ENCODE peak calls at places on chromosomes 4 and X, in five cellular contexts. O is HEK293T, D is HepG2, G is K562, H is GM12878. U is an unnamed sample.

GRCh38 chrX:84155938-84156337 is 32.1 kb downstream of the RPS6KA6 start:
- DNase-seq in D (no peak), O (no peak), H (no peak), G (no peak), U (no peak)

GRCh38 chrX:14697453-14697852 is 168.1 kb downstream of the GLRA2 start:
- DNase-seq in G (peak), D (peak), O (peak), H (no peak), U (peak)

GRCh38 chr4:168845897-168846296 is 164.2 kb downstream of the CBR4 start:
- DNase-seq in H (no peak), G (no peak), D (peak), O (no peak), U (no peak)

GRCh38 chr4:112178731-112179130 is 33.5 kb downstream of the FAM241A start:
- DNase-seq in D (no peak), H (no peak), O (no peak), G (no peak), U (no peak)

GRCh38 chr4:123298798-123299197 is 97.8 kb upstream of the SPRY1 start:
- DNase-seq in O (no peak), G (no peak), D (no peak), H (no peak), U (no peak)

GRCh38 chr4:39353478-39354177 is 12.5 kb downstream of the RFC1 start:
- DNase-seq in D (no peak), G (no peak), O (no peak), H (peak), U (peak)

GRCh38 chr4:180827610-180828009 is 1415.6 kb upstream of the TENM3 start:
- DNase-seq in G (no peak), O (no peak), H (no peak), D (no peak), U (no peak)

GRCh38 chrX:108601276-108601675 is 135.1 kb downstream of the IRS4 start:
- DNase-seq in D (no peak), G (no peak), O (no peak), H (no peak), U (no peak)

GRCh38 chrX:74458738-74459137 is 37.4 kb downstream of the SLC16A2 start:
- DNase-seq in H (no peak), O (no peak), D (no peak), G (no peak), U (no peak)

GRCh38 chr4:25320374-25321172 is 8.0 kb downstream of the ZCCHC4 start:
- DNase-seq in D (no peak), O (no peak), H (no peak), G (no peak), U (no peak)

GRCh38 chr4:20203508-20203907 is 48.2 kb upstream of the SLIT2 start:
- DNase-seq in O (no peak), G (no peak), H (no peak), D (no peak), U (no peak)

GRCh38 chr4:141246243-141246642 is 25.5 kb downstream of the ZNF330 start:
- DNase-seq in H (no peak), O (no peak), G (no peak), D (no peak), U (no peak)

GRCh38 chr4:173013232-173013932 is 155.2 kb upstream of the GALNT7 start:
- DNase-seq in D (peak), H (peak), O (peak), G (peak), U (peak)

GRCh38 chrX:386768-387575 is at the start of gene PPP2R3B:
- DNase-seq in G (peak), D (peak), O (peak), H (peak), U (peak)

GRCh38 chr4:8870647-8871416 is 807 bp downstream of the HMX1 start:
- DNase-seq in D (no peak), H (no peak), G (no peak), O (peak), U (peak)

GRCh38 chr4:21830272-21830671 is 118.3 kb downstream of the KCNIP4 start:
- DNase-seq in G (no peak), D (no peak), H (no peak), O (no peak), U (no peak)

GRCh38 chr4:15042529-15043167 is 40.4 kb downstream of the CPEB2 start:
- DNase-seq in O (no peak), D (no peak), G (no peak), H (no peak), U (no peak)

GRCh38 chr4:76644831-76645485 is 209.9 kb downstream of the SHROOM3 start:
- DNase-seq in D (no peak), H (no peak), O (peak), G (no peak), U (no peak)

GRCh38 chr4:102285831-102286230 is 59.5 kb downstream of the SLC39A8 start:
- DNase-seq in O (no peak), H (no peak), G (no peak), D (no peak), U (no peak)

GRCh38 chrX:150663061-150663460 is 30.1 kb upstream of the MTMR1 start:
- DNase-seq in H (no peak), O (no peak), G (no peak), D (no peak), U (peak)

DNA sequence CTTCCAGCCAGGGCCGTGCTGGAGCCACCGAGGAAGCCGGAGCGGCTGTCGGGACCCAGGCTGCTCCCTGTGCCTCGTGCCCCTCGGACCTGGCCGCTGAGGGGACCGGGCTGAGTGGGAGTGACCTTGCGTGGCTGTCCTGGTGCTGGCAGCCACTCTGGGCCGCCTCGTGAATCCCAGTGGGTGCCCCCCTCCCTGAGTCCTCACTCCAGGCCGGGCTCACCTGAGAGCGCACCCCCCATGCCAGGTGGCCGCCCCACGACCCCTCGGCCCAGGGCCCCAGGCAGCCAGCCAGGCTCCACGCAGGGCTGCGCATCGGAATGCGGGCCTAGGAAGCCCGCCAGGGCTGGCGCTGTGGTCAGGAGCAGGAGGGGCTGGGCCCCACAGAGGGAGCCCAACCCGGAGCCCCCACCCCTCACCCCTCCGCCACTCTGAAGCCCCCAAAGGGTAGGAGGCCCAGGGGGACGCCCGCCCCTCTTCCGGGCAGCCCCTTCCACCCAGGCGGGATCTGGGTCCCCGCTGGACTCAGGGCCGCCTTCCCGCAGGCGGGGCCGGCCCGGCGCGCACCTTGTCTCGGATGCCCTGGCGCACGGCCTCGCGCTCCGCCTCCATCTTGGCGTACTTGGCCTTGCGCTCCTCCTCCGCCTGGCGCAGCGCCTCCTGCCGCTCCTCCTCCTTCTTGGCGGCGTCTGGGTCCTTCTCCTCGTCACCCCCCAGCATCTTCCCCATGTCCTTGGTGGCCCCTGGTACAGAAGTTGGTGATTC is 33.9 kb downstream of the CPLX1 start:
- DNase-seq in G (peak), O (no peak), H (no peak), D (no peak), U (no peak)
- TF ChIP-seq FOXM1 in G (no peak), O (no peak), H (no peak), D (no peak), U (no peak)

GRCh38 chr4:40843696-40844095 is 93.9 kb downstream of the NSUN7 start:
- DNase-seq in D (no peak), H (no peak), G (no peak), O (no peak), U (no peak)

GRCh38 chr4:40844261-40844660 is 94.5 kb downstream of the NSUN7 start:
- DNase-seq in H (no peak), O (no peak), D (no peak), G (no peak), U (no peak)

GRCh38 chr4:40842725-40843401 is 93.1 kb downstream of the NSUN7 start:
- DNase-seq in D (peak), G (no peak), H (no peak), O (no peak), U (no peak)

GRCh38 chr4:40846556-40846955 is 96.8 kb downstream of the NSUN7 start:
- DNase-seq in D (no peak), H (no peak), O (no peak), G (no peak), U (no peak)

DNA sequence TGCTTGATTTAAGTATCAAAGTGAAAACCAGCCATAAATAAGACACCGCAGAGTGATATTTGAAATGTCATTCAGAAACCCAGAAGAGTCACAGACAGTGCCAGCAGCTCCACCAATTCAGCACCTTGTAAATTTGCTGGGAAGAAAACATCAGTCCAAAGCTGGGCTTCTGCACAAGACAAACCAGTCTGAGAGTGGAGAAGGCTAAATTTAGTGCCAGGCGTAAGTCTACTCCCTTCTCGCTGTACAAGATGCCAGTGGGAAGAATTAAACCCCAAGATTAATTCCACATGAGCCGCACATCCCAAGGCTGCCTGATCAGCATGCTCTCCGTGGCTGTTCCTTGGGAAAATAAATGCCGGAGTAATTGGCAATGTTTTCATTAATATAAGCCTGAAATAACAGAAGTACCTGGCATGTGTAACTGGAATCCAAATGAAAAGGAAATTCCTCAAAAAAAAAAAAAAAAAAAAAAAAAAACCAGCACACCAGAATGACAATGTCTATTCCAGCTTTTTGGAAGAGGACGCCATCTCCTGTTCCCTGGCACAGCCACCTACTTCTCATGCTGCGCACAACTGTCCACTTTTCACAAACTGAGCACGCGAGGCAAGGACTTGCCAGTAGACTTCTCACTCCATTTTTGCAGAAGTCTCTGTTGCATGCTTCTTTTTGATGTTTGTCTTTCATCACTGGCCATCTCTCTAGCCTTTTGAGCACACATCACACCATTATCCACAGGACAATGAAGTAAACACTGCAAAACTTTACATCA is 95.6 kb downstream of the NSUN7 start:
- DNase-seq in G (no peak), D (no peak), O (no peak), H (no peak), U (no peak)
- TF ChIP-seq FOXM1 in G (no peak), D (no peak), O (no peak), H (no peak), U (no peak)

GRCh38 chrX:10015711-10016515 is 48.8 kb downstream of the CLDN34 start:
- DNase-seq in D (no peak), H (no peak), O (no peak), G (peak), U (peak)
- TF ChIP-seq FOXM1 in D (no peak), H (no peak), O (no peak), G (no peak), U (no peak)

GRCh38 chr4:185921583-185922555 is 109.9 kb upstream of the SORBS2 start:
- DNase-seq in H (no peak), G (no peak), O (no peak), D (no peak), U (no peak)
- TF ChIP-seq FOXM1 in H (no peak), G (no peak), O (no peak), D (no peak), U (no peak)

U was measured in SK-N-SH.